ENCODE peak calls at places on chromosomes 7 and 10, in ten cellular contexts. One of them, this sample, is unnamed.

GRCh38 chr10:71744897-71745658 is 25.5 kb upstream of the C10orf105 start:
- DNase-seq in GM23338: no peak
- DNase-seq in neural crest cell: no peak
- DNase-seq in BE2C: no peak
- DNase-seq in brain microvascular endothelial cell: no peak
- DNase-seq in nephron progenitor cell: no peak
- DNase-seq in astrocyte of the cerebellum: no peak
- DNase-seq in heart left ventricle: no peak
- DNase-seq in lung: no peak
- DNase-seq in Calu3: no peak
- DNase-seq in this sample: no peak

GRCh38 chr10:63057509-63057908 is 75.6 kb upstream of the NRBF2 start:
- DNase-seq in neural crest cell: no peak
- DNase-seq in brain microvascular endothelial cell: no peak
- DNase-seq in nephron progenitor cell: no peak
- DNase-seq in GM23338: peak
- DNase-seq in lung: no peak
- DNase-seq in Calu3: no peak
- DNase-seq in astrocyte of the cerebellum: no peak
- DNase-seq in heart left ventricle: no peak
- DNase-seq in BE2C: no peak
- DNase-seq in this sample: no peak

GRCh38 chr7:84529480-84530205 is 335.1 kb upstream of the SEMA3A start:
- DNase-seq in BE2C: no peak
- DNase-seq in lung: no peak
- DNase-seq in astrocyte of the cerebellum: peak
- DNase-seq in Calu3: peak
- DNase-seq in neural crest cell: no peak
- DNase-seq in brain microvascular endothelial cell: peak
- DNase-seq in heart left ventricle: no peak
- DNase-seq in GM23338: no peak
- DNase-seq in nephron progenitor cell: no peak
- DNase-seq in this sample: no peak

GRCh38 chr10:77550378-77550777 is 87.2 kb downstream of the KCNMA1 start:
- DNase-seq in neural crest cell: no peak
- DNase-seq in brain microvascular endothelial cell: no peak
- DNase-seq in lung: no peak
- DNase-seq in astrocyte of the cerebellum: no peak
- DNase-seq in Calu3: no peak
- DNase-seq in nephron progenitor cell: no peak
- DNase-seq in heart left ventricle: no peak
- DNase-seq in GM23338: no peak
- DNase-seq in BE2C: peak
- DNase-seq in this sample: no peak

GRCh38 chr7:836429-836828 is 4.2 kb downstream of the SUN1 start:
- DNase-seq in BE2C: peak
- DNase-seq in nephron progenitor cell: no peak
- DNase-seq in brain microvascular endothelial cell: peak
- DNase-seq in neural crest cell: peak
- DNase-seq in GM23338: peak
- DNase-seq in heart left ventricle: peak
- DNase-seq in lung: no peak
- DNase-seq in Calu3: peak
- DNase-seq in astrocyte of the cerebellum: no peak
- DNase-seq in this sample: no peak

GRCh38 chr7:91325731-91326130 is 61.5 kb downstream of the FZD1 start:
- DNase-seq in astrocyte of the cerebellum: no peak
- DNase-seq in heart left ventricle: no peak
- DNase-seq in lung: no peak
- DNase-seq in BE2C: no peak
- DNase-seq in Calu3: no peak
- DNase-seq in GM23338: no peak
- DNase-seq in neural crest cell: no peak
- DNase-seq in nephron progenitor cell: no peak
- DNase-seq in brain microvascular endothelial cell: no peak
- DNase-seq in this sample: no peak

GRCh38 chr7:99451936-99452335 is 13.2 kb downstream of the CPSF4 start:
- DNase-seq in Calu3: no peak
- DNase-seq in neural crest cell: no peak
- DNase-seq in astrocyte of the cerebellum: no peak
- DNase-seq in BE2C: no peak
- DNase-seq in heart left ventricle: peak
- DNase-seq in nephron progenitor cell: no peak
- DNase-seq in lung: no peak
- DNase-seq in GM23338: no peak
- DNase-seq in brain microvascular endothelial cell: no peak
- DNase-seq in this sample: no peak

GRCh38 chr10:95880704-95881103 is 27.1 kb upstream of the CC2D2B start:
- DNase-seq in BE2C: no peak
- DNase-seq in GM23338: no peak
- DNase-seq in nephron progenitor cell: no peak
- DNase-seq in astrocyte of the cerebellum: no peak
- DNase-seq in brain microvascular endothelial cell: no peak
- DNase-seq in neural crest cell: no peak
- DNase-seq in Calu3: no peak
- DNase-seq in lung: no peak
- DNase-seq in heart left ventricle: no peak
- DNase-seq in this sample: no peak

GRCh38 chr10:14803827-14804226 is 29.1 kb upstream of the FAM107B start:
- DNase-seq in neural crest cell: no peak
- DNase-seq in nephron progenitor cell: no peak
- DNase-seq in Calu3: no peak
- DNase-seq in heart left ventricle: no peak
- DNase-seq in lung: no peak
- DNase-seq in astrocyte of the cerebellum: no peak
- DNase-seq in brain microvascular endothelial cell: no peak
- DNase-seq in GM23338: no peak
- DNase-seq in BE2C: no peak
- DNase-seq in this sample: no peak

GRCh38 chr10:14798631-14799030 is 23.9 kb upstream of the FAM107B start:
- DNase-seq in heart left ventricle: no peak
- DNase-seq in neural crest cell: no peak
- DNase-seq in BE2C: no peak
- DNase-seq in GM23338: no peak
- DNase-seq in nephron progenitor cell: no peak
- DNase-seq in astrocyte of the cerebellum: no peak
- DNase-seq in lung: no peak
- DNase-seq in Calu3: no peak
- DNase-seq in brain microvascular endothelial cell: no peak
- DNase-seq in this sample: no peak

GRCh38 chr10:14806318-14806717 is 31.5 kb downstream of the CDNF start:
- DNase-seq in brain microvascular endothelial cell: no peak
- DNase-seq in Calu3: no peak
- DNase-seq in nephron progenitor cell: no peak
- DNase-seq in heart left ventricle: no peak
- DNase-seq in astrocyte of the cerebellum: no peak
- DNase-seq in lung: no peak
- DNase-seq in GM23338: no peak
- DNase-seq in BE2C: no peak
- DNase-seq in neural crest cell: no peak
- DNase-seq in this sample: no peak

GRCh38 chr10:14800397-14800796 is 25.7 kb upstream of the FAM107B start:
- DNase-seq in GM23338: no peak
- DNase-seq in astrocyte of the cerebellum: no peak
- DNase-seq in lung: no peak
- DNase-seq in BE2C: no peak
- DNase-seq in heart left ventricle: no peak
- DNase-seq in nephron progenitor cell: no peak
- DNase-seq in Calu3: no peak
- DNase-seq in neural crest cell: no peak
- DNase-seq in brain microvascular endothelial cell: no peak
- DNase-seq in this sample: no peak

DNA sequence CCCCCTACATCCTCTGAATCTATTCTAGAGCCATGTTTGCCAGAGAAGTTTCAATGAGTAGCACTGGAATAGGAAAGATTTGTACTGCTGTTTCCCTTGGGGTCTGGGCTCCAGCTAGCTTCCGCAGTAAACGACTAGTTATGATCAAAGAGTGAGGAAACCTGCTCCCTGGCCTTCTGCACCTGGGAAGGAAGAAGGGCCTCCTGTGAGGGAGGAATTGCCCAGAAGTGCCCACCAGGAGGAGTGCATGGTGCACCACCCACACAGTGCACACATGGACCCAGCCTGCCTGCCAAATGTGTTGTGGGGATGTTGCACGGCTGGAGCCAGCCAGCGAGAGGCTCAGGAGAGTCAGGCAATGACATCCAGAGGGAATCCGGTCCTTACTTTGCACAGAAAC is 27.0 kb upstream of the FAM107B start:
- DNase-seq in lung: no peak
- DNase-seq in GM23338: peak
- DNase-seq in nephron progenitor cell: no peak
- DNase-seq in neural crest cell: no peak
- DNase-seq in brain microvascular endothelial cell: no peak
- DNase-seq in BE2C: peak
- DNase-seq in Calu3: no peak
- DNase-seq in heart left ventricle: no peak
- DNase-seq in astrocyte of the cerebellum: no peak
- DNase-seq in this sample: no peak
- TF ChIP-seq CTCF in lung: no peak
- TF ChIP-seq CTCF in GM23338: peak
- TF ChIP-seq CTCF in nephron progenitor cell: no peak
- TF ChIP-seq CTCF in neural crest cell: no peak
- TF ChIP-seq CTCF in brain microvascular endothelial cell: peak
- TF ChIP-seq CTCF in BE2C: peak
- TF ChIP-seq CTCF in Calu3: no peak
- TF ChIP-seq CTCF in heart left ventricle: no peak
- TF ChIP-seq CTCF in astrocyte of the cerebellum: no peak
- TF ChIP-seq CTCF in this sample: no peak

DNA sequence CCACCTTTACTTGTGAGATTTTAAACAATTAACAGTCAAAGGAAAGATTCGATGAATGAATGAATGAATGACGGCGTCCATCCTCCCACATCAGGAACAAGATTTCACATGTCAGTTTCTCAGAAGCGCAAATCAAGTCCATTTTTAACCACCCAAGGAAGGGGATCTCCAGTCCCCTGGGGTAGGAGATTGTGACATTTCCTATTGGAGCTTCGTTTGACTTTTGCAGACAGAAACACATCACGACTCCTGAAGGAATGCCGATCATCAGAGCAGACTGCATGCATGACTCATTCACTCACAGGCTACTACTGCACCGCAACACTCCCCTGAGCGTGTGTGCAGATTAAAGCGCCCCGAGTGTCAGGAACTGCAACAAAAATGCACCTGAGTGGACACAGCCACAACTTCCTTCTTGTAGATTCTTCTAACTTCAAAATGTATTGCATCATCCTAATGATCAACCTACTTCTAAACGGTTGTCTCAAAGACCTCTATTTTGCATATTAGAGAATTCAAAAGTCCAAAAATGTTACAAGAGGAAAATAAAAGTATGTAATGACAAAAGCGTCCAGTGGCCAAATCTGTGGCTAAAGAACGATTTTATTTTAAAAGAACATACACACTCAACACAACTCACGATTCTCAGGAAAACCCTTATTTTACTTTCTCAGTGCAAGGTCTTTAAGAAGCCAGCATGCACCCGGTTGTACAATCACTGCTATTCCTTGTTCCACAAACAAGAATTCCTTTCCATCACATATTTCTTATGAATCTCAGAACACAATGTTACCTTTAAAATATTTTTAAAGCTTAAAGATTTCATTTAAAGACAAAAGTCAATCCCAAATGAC is 172.6 kb downstream of the FAM107B start:
- DNase-seq in astrocyte of the cerebellum: peak
- DNase-seq in Calu3: peak
- DNase-seq in neural crest cell: no peak
- DNase-seq in heart left ventricle: no peak
- DNase-seq in nephron progenitor cell: no peak
- DNase-seq in BE2C: peak
- DNase-seq in brain microvascular endothelial cell: peak
- DNase-seq in lung: peak
- DNase-seq in GM23338: no peak
- DNase-seq in this sample: no peak
- TF ChIP-seq CTCF in astrocyte of the cerebellum: no peak
- TF ChIP-seq CTCF in Calu3: no peak
- TF ChIP-seq CTCF in neural crest cell: no peak
- TF ChIP-seq CTCF in heart left ventricle: no peak
- TF ChIP-seq CTCF in nephron progenitor cell: no peak
- TF ChIP-seq CTCF in BE2C: no peak
- TF ChIP-seq CTCF in brain microvascular endothelial cell: no peak
- TF ChIP-seq CTCF in lung: no peak
- TF ChIP-seq CTCF in GM23338: no peak
- TF ChIP-seq CTCF in this sample: no peak

DNA sequence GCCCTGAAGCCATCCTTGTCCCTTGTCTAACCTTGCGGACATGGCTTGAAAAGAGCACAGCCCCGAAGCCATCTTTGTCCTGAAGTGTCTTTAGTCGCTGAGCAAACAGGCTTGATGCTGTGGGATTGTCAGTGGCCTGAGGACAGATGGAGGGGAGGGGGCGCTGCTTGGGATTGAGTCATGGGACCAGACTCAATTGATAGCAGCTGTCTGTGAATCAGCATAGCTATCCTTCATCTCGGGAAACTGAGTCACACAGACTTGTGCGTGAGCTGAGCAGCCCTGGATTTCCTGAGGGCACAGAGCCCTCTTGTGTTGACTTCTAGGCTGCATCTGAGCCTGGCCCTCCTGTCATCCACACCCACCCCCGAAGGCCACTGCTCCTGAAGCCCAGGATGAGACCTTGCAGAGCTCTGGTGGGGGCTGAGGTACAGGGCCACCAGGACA is 14.4 kb downstream of the MYO1G start:
- DNase-seq in BE2C: peak
- DNase-seq in GM23338: peak
- DNase-seq in Calu3: no peak
- DNase-seq in nephron progenitor cell: no peak
- DNase-seq in astrocyte of the cerebellum: no peak
- DNase-seq in brain microvascular endothelial cell: no peak
- DNase-seq in neural crest cell: no peak
- DNase-seq in heart left ventricle: no peak
- DNase-seq in lung: no peak
- DNase-seq in this sample: no peak
- TF ChIP-seq CTCF in BE2C: peak
- TF ChIP-seq CTCF in GM23338: peak
- TF ChIP-seq CTCF in Calu3: peak
- TF ChIP-seq CTCF in nephron progenitor cell: no peak
- TF ChIP-seq CTCF in astrocyte of the cerebellum: peak
- TF ChIP-seq CTCF in brain microvascular endothelial cell: peak
- TF ChIP-seq CTCF in neural crest cell: peak
- TF ChIP-seq CTCF in heart left ventricle: no peak
- TF ChIP-seq CTCF in lung: no peak
- TF ChIP-seq CTCF in this sample: no peak

GRCh38 chr7:144122876-144123275 is at the start of gene OR2A14:
- DNase-seq in nephron progenitor cell: no peak
- DNase-seq in BE2C: no peak
- DNase-seq in GM23338: no peak
- DNase-seq in brain microvascular endothelial cell: no peak
- DNase-seq in neural crest cell: no peak
- DNase-seq in lung: no peak
- DNase-seq in Calu3: no peak
- DNase-seq in heart left ventricle: no peak
- DNase-seq in astrocyte of the cerebellum: no peak
- DNase-seq in this sample: no peak

DNA sequence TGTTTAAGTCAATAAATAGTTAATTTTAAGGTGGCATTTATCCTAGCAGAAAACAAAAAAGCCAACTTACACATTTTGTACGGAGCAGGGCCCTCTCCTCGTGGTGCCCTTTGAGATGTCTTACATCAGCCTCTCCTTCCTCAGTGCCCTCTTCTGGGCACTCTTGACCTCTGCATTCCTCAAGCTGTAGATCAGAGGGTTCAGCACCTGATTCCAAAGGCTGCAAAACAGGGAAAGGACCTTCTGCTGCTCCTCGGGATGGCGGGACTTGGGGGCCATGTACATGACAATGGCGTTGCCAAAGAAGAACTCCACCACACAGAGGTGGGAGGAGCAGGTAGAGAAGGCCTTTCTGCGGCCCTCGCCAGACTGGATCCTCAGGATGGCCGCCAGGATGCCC is 4.6 kb upstream of the OR2A14 start:
- DNase-seq in nephron progenitor cell: no peak
- DNase-seq in GM23338: peak
- DNase-seq in Calu3: no peak
- DNase-seq in lung: no peak
- DNase-seq in neural crest cell: no peak
- DNase-seq in heart left ventricle: no peak
- DNase-seq in BE2C: no peak
- DNase-seq in brain microvascular endothelial cell: no peak
- DNase-seq in astrocyte of the cerebellum: no peak
- DNase-seq in this sample: no peak
- TF ChIP-seq CTCF in nephron progenitor cell: no peak
- TF ChIP-seq CTCF in GM23338: no peak
- TF ChIP-seq CTCF in Calu3: no peak
- TF ChIP-seq CTCF in lung: no peak
- TF ChIP-seq CTCF in neural crest cell: no peak
- TF ChIP-seq CTCF in heart left ventricle: no peak
- TF ChIP-seq CTCF in BE2C: no peak
- TF ChIP-seq CTCF in brain microvascular endothelial cell: no peak
- TF ChIP-seq CTCF in astrocyte of the cerebellum: no peak
- TF ChIP-seq CTCF in this sample: no peak